ENCODE peak calls at places on chromosomes 16 and 17, in five cellular contexts. F, X, Z, W and D are unnamed samples.

GRCh38 chr17:73459980-73460379 is 148.2 kb upstream of the CDC42EP4 start:
- DNase-seq in W (no peak), X (no peak), F (no peak), Z (no peak), D (no peak)

GRCh38 chr16:19014456-19014855 is 30.7 kb downstream of the TMC7 start:
- DNase-seq in W (no peak), F (peak), Z (no peak), X (no peak), D (no peak)

GRCh38 chr16:82229800-82230619 is 60.0 kb upstream of the MPHOSPH6 start:
- DNase-seq in Z (peak), W (peak), X (peak), F (peak), D (peak)

GRCh38 chr17:79023886-79024771 is at the start of gene C1QTNF1:
- DNase-seq in W (peak), F (no peak), X (no peak), Z (no peak), D (peak)

GRCh38 chr16:31874354-31875111 is 926 bp downstream of the ZNF267 start:
- DNase-seq in F (peak), X (no peak), Z (peak), W (no peak), D (peak)

GRCh38 chr16:10296956-10297340 is 88.9 kb upstream of the ATF7IP2 start:
- DNase-seq in X (no peak), F (no peak), Z (peak), W (no peak), D (no peak)

GRCh38 chr17:65182233-65182632 is 45.1 kb downstream of the RGS9 start:
- DNase-seq in Z (peak), X (no peak), F (no peak), W (no peak), D (no peak)

GRCh38 chr16:86540894-86541293 is 14.1 kb downstream of the MTHFSD start:
- DNase-seq in F (no peak), X (no peak), Z (no peak), W (no peak), D (no peak)

GRCh38 chr16:30748634-30749445 is 615 bp downstream of the PHKG2 start:
- DNase-seq in Z (no peak), X (no peak), F (no peak), W (peak), D (peak)

GRCh38 chr17:82461827-82462524 is 3.4 kb downstream of the NARF start:
- DNase-seq in F (peak), Z (no peak), W (no peak), X (no peak), D (no peak)

GRCh38 chr16:85444879-85445778 is 168.0 kb upstream of the GSE1 start:
- DNase-seq in X (no peak), Z (no peak), F (no peak), W (peak), D (no peak)

GRCh38 chr17:2157081-2157480 is 102.2 kb downstream of the HIC1 start:
- DNase-seq in X (no peak), Z (no peak), F (no peak), W (no peak), D (no peak)

GRCh38 chr17:2800367-2800766 is 4.1 kb downstream of the RAP1GAP2 start:
- DNase-seq in Z (no peak), F (no peak), X (no peak), W (no peak), D (no peak)

GRCh38 chr17:14719942-14720341 is 419.1 kb downstream of the HS3ST3B1 start:
- DNase-seq in X (no peak), F (no peak), W (no peak), Z (no peak), D (no peak)

GRCh38 chr16:9670058-9670457 is 512.2 kb downstream of the GRIN2A start:
- DNase-seq in X (peak), W (no peak), Z (no peak), F (no peak), D (no peak)

GRCh38 chr17:54754560-54754959 is 146.1 kb upstream of the TOM1L1 start:
- DNase-seq in X (peak), Z (no peak), F (peak), W (peak), D (peak)

GRCh38 chr16:67207857-67208524 is 9.1 kb downstream of the ELMO3 start:
- DNase-seq in W (no peak), X (no peak), F (no peak), Z (no peak), D (no peak)

GRCh38 chr17:57484081-57484666 is 227.9 kb downstream of the MSI2 start:
- DNase-seq in X (no peak), Z (no peak), W (no peak), F (no peak), D (no peak)
- TF ChIP-seq SUZ12 in X (no peak), Z (no peak), W (no peak), F (no peak), D (no peak)

DNA sequence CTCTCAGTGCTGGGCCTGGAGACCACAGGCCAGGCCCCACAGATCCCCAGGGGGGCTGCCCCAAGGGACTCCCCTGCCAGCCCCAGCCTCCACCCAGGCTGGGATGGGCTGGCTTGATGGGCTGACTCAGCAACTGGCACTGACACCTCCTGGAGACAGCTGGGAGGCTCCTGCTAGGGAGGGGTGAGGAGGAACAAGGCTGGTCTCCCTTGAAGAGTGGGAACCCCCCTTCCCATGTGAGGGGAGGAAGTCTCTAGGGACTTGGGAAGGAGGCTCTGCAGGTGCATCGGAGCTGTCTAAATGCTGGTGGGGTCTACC is 10.4 kb downstream of the NHERF1 start:
- DNase-seq in Z (no peak), F (no peak), X (no peak), W (no peak), D (no peak)
- TF ChIP-seq SUZ12 in Z (no peak), F (no peak), X (no peak), W (no peak), D (no peak)

GRCh38 chr17:40953876-40954275 is 12.9 kb downstream of the KRT39 start:
- DNase-seq in X (no peak), Z (no peak), F (no peak), W (no peak), D (no peak)
- TF ChIP-seq SUZ12 in X (no peak), Z (no peak), F (no peak), W (no peak), D (no peak)

GRCh38 chr16:21599994-21600773 is 807 bp downstream of the METTL9 start:
- DNase-seq in F (peak), X (no peak), Z (peak), W (no peak), D (peak)
- TF ChIP-seq SUZ12 in F (no peak), X (no peak), Z (no peak), W (no peak), D (no peak)

DNA sequence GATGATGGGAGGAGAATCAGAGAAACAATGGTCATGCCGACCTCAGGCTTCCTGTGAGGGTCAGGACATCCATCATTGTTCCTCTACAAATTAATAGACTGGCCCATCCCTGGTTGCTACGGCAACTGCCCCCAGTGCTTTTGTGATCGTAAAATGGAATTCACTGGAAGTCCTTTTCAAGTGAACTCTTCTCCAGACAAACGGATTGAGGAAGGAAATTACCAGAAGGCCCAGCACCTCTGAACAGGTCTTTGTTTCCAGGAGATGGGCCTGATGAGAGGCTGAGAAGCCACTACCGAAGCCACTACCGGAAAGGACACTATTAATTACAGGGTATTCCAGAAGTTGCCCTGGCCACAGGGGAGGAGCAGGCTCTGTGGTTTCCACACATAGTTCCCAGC is 126.0 kb downstream of the MGAT5B start:
- DNase-seq in X (no peak), W (no peak), F (no peak), Z (no peak), D (no peak)
- TF ChIP-seq SUZ12 in X (no peak), W (no peak), F (no peak), Z (no peak), D (no peak)

GRCh38 chr17:68383443-68384321 is 73.6 kb downstream of the WIPI1 start:
- DNase-seq in W (no peak), X (no peak), F (peak), Z (no peak), D (no peak)
- TF ChIP-seq SUZ12 in W (no peak), X (no peak), F (no peak), Z (no peak), D (no peak)

GRCh38 chr16:35187665-35188225 is 1728.3 kb downstream of the TP53TG3F start:
- DNase-seq in X (no peak), Z (no peak), W (no peak), F (no peak), D (no peak)

GRCh38 chr16:35185366-35186044 is 1726.1 kb downstream of the TP53TG3F start:
- DNase-seq in F (no peak), X (no peak), W (no peak), Z (no peak), D (no peak)

GRCh38 chr16:35186045-35186759 is 1726.8 kb downstream of the TP53TG3F start:
- DNase-seq in W (no peak), X (no peak), Z (no peak), F (no peak), D (no peak)

GRCh38 chr16:35184356-35184870 is 1725.0 kb downstream of the TP53TG3F start:
- DNase-seq in Z (no peak), X (no peak), F (no peak), W (no peak), D (no peak)

DNA sequence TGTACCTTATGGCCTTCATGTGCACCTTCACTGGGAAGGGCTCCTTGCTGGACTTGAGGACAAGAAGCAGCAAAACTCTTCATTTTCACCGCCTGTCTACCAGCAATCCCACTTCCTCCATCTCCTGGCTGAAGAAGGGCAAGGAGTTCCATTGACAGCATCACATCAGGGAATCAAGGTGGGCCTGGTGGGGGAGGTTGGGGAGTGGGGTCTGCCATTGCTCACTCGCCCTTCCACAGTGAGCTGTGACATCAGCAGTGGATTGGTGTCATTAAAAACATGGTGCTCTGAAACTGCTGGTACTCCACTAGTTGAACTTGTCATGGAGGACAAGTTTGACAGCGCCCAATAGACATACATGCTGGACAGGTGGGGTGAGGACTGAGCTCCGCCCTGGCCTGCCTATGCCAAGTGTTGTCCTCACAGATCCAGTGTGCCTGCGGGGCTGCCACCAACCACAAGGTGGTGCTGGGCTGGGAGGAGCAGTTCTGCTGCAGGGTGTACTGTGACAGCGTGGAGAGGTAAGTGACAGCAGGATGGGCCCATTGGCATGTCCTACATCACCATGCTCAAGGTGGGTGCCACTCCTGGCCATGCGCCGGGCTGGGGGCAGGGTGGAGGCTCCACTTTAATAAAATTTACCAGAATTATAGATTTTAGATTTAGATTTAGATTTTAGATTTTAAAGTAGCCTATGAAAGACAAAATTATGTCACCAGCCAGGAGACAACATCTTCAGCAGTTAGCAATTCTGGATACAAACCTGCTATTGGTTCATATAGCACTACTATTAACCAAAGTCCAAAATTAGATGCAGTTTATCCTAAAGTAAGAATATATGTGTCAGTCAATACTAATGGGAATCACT is 1729.1 kb downstream of the TP53TG3F start:
- DNase-seq in F (peak), W (no peak), X (peak), Z (no peak), D (no peak)
- TF ChIP-seq SUZ12 in F (no peak), W (no peak), X (no peak), Z (no peak), D (no peak)

DNA sequence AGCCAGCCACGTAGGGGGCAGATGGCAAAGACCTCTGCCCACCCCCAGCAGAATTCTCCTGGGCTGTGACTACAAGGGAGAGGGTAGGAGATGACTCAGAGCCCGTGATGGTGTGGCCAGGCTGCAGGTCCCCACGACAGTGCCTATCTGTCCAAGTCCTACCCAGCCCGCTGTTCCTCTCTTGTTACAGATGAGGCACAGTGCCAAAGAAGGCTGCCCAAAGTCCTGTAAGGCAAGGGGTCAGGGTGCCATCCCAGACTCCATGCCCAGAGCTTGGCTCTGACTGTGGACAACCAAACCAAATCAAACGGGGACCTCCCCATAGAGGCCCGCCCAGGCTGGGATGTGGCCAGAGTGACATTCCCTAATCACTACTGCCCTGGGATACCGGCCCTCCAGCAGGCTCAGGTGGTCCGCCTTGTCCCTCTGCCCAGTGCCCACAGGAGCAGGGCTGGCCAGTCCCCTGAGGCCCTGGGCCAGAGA is 12.6 kb upstream of the BCAR1 start:
- DNase-seq in W (no peak), X (no peak), F (no peak), Z (no peak), D (no peak)
- TF ChIP-seq SUZ12 in W (no peak), X (no peak), F (no peak), Z (no peak), D (no peak)

DNA sequence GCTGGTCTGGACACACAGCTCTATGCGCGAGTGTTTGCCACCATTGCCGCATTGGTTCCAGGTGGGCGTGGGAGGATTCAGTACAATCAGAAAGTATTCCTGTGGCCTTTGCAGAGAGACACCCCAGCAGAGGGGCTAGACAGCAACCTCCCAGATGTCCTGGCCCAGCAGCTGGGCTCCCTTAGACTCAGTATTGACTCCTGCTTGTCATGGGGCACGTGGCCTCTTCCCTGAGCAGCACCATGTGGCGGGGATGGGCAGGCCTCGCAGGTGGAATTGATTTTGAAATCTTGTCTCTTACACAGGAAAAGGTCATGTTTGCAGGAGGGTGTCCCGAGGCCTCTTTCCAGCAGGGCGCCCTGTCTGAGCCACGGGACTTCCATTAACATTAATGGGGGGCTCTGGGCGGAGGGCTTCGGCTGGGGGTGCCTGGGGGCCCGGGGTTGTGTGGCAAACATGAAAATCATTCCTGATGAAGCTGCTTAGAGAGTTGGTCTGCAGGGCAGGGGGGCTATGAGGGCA is 96.4 kb downstream of the C16orf78 start:
- DNase-seq in F (no peak), W (peak), Z (no peak), X (no peak), D (no peak)
- TF ChIP-seq SUZ12 in F (no peak), W (no peak), Z (no peak), X (no peak), D (no peak)

GRCh38 chr17:66549312-66549705 is 246.9 kb downstream of the PRKCA start:
- DNase-seq in W (no peak), Z (no peak), X (no peak), F (no peak), D (no peak)
- TF ChIP-seq SUZ12 in W (no peak), Z (no peak), X (no peak), F (no peak), D (no peak)